ENCODE peak calls at places on chromosomes 6 and 20, in five cellular contexts. V is mesendoderm; E is lower leg skin; A is naive thymus-derived CD8-positive, alpha-beta T cell; I is nephron progenitor cell. X is an unnamed sample.

GRCh38 chr6:143449731-143450452 is 603 bp downstream of the ADAT2 start:
- DNase-seq in V (peak; percentile 41), E (no peak), A (peak; percentile 69), I (peak; percentile 50), X (peak; percentile 40)

GRCh38 chr6:52553158-52553557 is 23.7 kb downstream of the TRAM2 start:
- DNase-seq in V (no peak), E (no peak), A (no peak), I (no peak), X (no peak)

GRCh38 chr20:19257865-19258264 is 45.4 kb downstream of the SLC24A3 start:
- DNase-seq in V (no peak), E (peak; percentile 68), A (no peak), I (no peak), X (no peak)

GRCh38 chr6:15255481-15256414 is 9.9 kb downstream of the JARID2 start:
- DNase-seq in V (no peak), E (no peak), A (no peak), I (no peak), X (peak; percentile 27)

GRCh38 chr6:39090036-39090435 is 24.9 kb downstream of the SAYSD1 start:
- DNase-seq in V (no peak), E (no peak), A (no peak), I (no peak), X (no peak)

GRCh38 chr6:166580076-166581050 is 6.1 kb downstream of the RAMACL start:
- DNase-seq in V (no peak), E (peak; percentile 62), A (no peak), I (no peak), X (no peak)

GRCh38 chr20:46400253-46400652 is 6.2 kb downstream of the ELMO2 start:
- DNase-seq in V (peak; percentile 38), E (no peak), A (no peak), I (no peak), X (no peak)

GRCh38 chr20:60037120-60037499 is 78.9 kb downstream of the CDH26 start:
- DNase-seq in V (peak; percentile 77), E (no peak), A (no peak), I (no peak), X (no peak)

GRCh38 chr20:33910056-33910455 is 83.7 kb upstream of the RALY start:
- DNase-seq in V (no peak), E (no peak), A (no peak), I (no peak), X (no peak)

GRCh38 chr6:44966449-44967091 is 361.6 kb upstream of the RUNX2 start:
- DNase-seq in V (no peak), E (no peak), A (no peak), I (no peak), X (no peak)

GRCh38 chr6:133128191-133128590 is 113.0 kb upstream of the EYA4 start:
- DNase-seq in V (peak; percentile 4), E (no peak), A (no peak), I (no peak), X (no peak)

GRCh38 chr20:25547063-25547462 is 38.3 kb downstream of the NINL start:
- DNase-seq in V (no peak), E (peak; percentile 17), A (no peak), I (no peak), X (no peak)

GRCh38 chr6:11700118-11700718 is 78.4 kb downstream of the ADTRP start:
- DNase-seq in V (peak; percentile 52), E (no peak), A (peak; percentile 40), I (no peak), X (peak; percentile 16)

GRCh38 chr20:36629719-36630340 is 16.2 kb downstream of the SLA2 start:
- DNase-seq in V (no peak), E (no peak), A (peak; percentile 57), I (no peak), X (no peak)

X was measured in naive B cell.